ENCODE peak calls at places on chromosomes 16 and 17, in five cellular contexts. N is thyroid gland, R is A549, T is sigmoid colon, C is GM12891. M is an unnamed sample.

GRCh38 chr17:31318298-31319190 is 2.9 kb downstream of the EVI2A start:
- DNase-seq in T (peak; percentile 76), N (peak; percentile 40), R (no peak), C (no peak), M (peak; percentile 69)

GRCh38 chr16:22366889-22367288 is 7.5 kb downstream of the CDR2 start:
- DNase-seq in T (no peak), R (no peak), C (no peak), N (peak; percentile 87), M (no peak)

GRCh38 chr16:84308120-84308519 is 13.4 kb downstream of the WFDC1 start:
- DNase-seq in C (peak; percentile 35), R (peak; percentile 64), N (peak; percentile 49), T (peak; percentile 87), M (peak; percentile 36)

GRCh38 chr16:58121132-58121531 is 8.0 kb downstream of the CFAP20 start:
- DNase-seq in C (no peak), T (no peak), R (no peak), N (no peak), M (no peak)

GRCh38 chr17:49939318-49939717 is 29.7 kb upstream of the DLX4 start:
- DNase-seq in R (no peak), N (no peak), C (no peak), T (no peak), M (no peak)

GRCh38 chr16:27317320-27317719 is 3.5 kb downstream of the IL4R start:
- DNase-seq in N (no peak), T (peak; percentile 68), R (no peak), C (no peak), M (no peak)

GRCh38 chr16:60329110-60329509 is 1595.0 kb upstream of the GOT2 start:
- DNase-seq in R (no peak), N (no peak), C (no peak), T (no peak), M (no peak)

GRCh38 chr16:10828851-10829331 is 10.3 kb upstream of the TVP23A start:
- DNase-seq in R (no peak), T (peak; percentile 96), N (peak; percentile 99), C (no peak), M (peak; percentile 91)

GRCh38 chr17:48002920-48003685 is 32.2 kb downstream of the CDK5RAP3 start:
- DNase-seq in N (no peak), T (no peak), C (no peak), R (no peak), M (no peak)

GRCh38 chr17:55555772-55556171 is 44.5 kb upstream of the SMIM36 start:
- DNase-seq in T (no peak), C (no peak), N (no peak), R (no peak), M (no peak)

GRCh38 chr17:40915721-40916256 is 21.7 kb downstream of the KRT23 start:
- DNase-seq in C (no peak), T (no peak), R (no peak), N (no peak), M (no peak)

GRCh38 chr17:1878419-1879121 is 48.8 kb downstream of the RPA1 start:
- DNase-seq in T (no peak), N (peak; percentile 80), R (no peak), C (no peak), M (no peak)

GRCh38 chr17:28986714-28987367 is 19.0 kb downstream of the SEZ6 start:
- DNase-seq in T (no peak), R (no peak), C (no peak), N (no peak), M (no peak)

GRCh38 chr17:39002991-39003715 is 36.0 kb upstream of the FBXO47 start:
- DNase-seq in C (no peak), N (peak; percentile 77), T (peak; percentile 94), R (no peak), M (no peak)

GRCh38 chr17:2792541-2793169 is 3.6 kb upstream of the RAP1GAP2 start:
- DNase-seq in N (no peak), R (no peak), C (no peak), T (no peak), M (no peak)

GRCh38 chr17:12342609-12343248 is 322.1 kb downstream of the MAP2K4 start:
- DNase-seq in R (peak; percentile 22), T (no peak), N (peak; percentile 44), C (peak; percentile 37), M (peak; percentile 26)

GRCh38 chr16:10618710-10619209 is 38.4 kb upstream of the EMP2 start:
- DNase-seq in T (no peak), N (no peak), C (no peak), R (no peak), M (no peak)

GRCh38 chr16:53073053-53073452 is 18.3 kb downstream of the CHD9 start:
- DNase-seq in C (no peak), N (no peak), R (no peak), T (no peak), M (no peak)

GRCh38 chr16:80954985-80955384 is 51.7 kb downstream of the CMC2 start:
- DNase-seq in R (no peak), C (no peak), T (no peak), N (no peak), M (no peak)

GRCh38 chr17:8004899-8005298 is 2.5 kb downstream of the GUCY2D start:
- DNase-seq in C (no peak), T (peak; percentile 18), N (no peak), R (no peak), M (no peak)

GRCh38 chr17:9402590-9403199 is 172.9 kb downstream of the STX8 start:
- DNase-seq in R (peak; percentile 27), C (no peak), T (no peak), N (no peak), M (no peak)

GRCh38 chr17:27824745-27825144 is 24.4 kb upstream of the NOS2 start:
- DNase-seq in C (no peak), R (no peak), N (no peak), T (no peak), M (no peak)

GRCh38 chr16:56525154-56525720 is 5.4 kb upstream of the BBS2 start:
- DNase-seq in N (no peak), C (no peak), R (no peak), T (no peak), M (no peak)

GRCh38 chr17:8005951-8006730 is 3.7 kb downstream of the GUCY2D start:
- DNase-seq in R (no peak), T (peak; percentile 55), N (no peak), C (peak; percentile 57), M (no peak)

GRCh38 chr16:75764154-75764768 is 38.0 kb upstream of the CPHXL start:
- DNase-seq in T (peak; percentile 66), C (peak; percentile 26), N (peak; percentile 69), R (peak; percentile 58), M (peak; percentile 46)

GRCh38 chr17:33560165-33560564 is 267.1 kb upstream of the ASIC2 start:
- DNase-seq in R (no peak), C (no peak), T (no peak), N (no peak), M (no peak)

GRCh38 chr17:15947331-15947730 is 2.4 kb downstream of the ADORA2B start:
- DNase-seq in R (no peak), T (no peak), C (no peak), N (no peak), M (no peak)

GRCh38 chr17:15946611-15947120 is 1.7 kb downstream of the ADORA2B start:
- DNase-seq in R (no peak), C (no peak), T (peak; percentile 64), N (no peak), M (no peak)

GRCh38 chr17:15944720-15945492 is at the start of gene ADORA2B:
- DNase-seq in T (peak; percentile 78), R (peak; percentile 91), C (peak; percentile 81), N (peak; percentile 55), M (peak; percentile 21)

GRCh38 chr17:15943971-15944719 is 785 bp upstream of the ADORA2B start:
- DNase-seq in N (peak; percentile 7), T (peak; percentile 68), R (no peak), C (no peak), M (no peak)

DNA sequence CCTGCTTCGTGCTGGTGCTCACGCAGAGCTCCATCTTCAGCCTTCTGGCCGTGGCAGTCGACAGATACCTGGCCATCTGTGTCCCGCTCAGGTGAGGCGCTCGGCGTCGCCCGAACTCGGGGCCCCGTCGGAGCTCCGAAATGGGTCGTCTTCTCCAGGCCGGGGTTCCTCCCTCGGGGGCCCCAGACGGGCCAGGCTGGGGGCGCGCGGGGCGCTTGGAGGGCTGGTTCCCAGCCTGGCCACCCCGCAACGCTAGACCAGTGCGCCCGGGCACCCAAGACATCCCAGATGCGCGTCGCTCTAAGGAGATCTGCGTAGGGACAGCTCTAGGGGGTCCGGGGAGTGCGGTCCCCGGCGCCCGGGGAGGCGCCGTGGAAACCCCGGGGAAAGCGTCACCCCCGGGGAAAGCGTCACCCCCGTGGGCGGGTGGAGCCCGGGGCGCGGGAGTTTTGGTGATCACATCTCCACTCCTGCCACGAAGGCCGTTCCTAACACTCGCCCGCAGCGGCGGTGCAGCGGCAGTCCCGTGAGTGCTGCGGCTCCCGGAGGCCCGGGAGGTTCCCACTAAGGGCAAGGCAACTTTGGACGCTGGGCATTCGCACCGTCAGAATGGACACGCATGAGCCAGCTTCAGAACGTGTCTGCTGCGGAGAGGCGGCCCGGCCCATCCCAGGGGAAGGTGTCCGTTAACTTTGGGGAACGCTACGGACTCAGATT is 721 bp downstream of the ADORA2B start:
- DNase-seq in N (no peak), R (peak; percentile 51), C (no peak), T (peak; percentile 71), M (peak; percentile 36)
- TF ChIP-seq POLR2A in N (no peak), R (no peak), C (no peak), T (no peak), M (no peak)

GRCh38 chr16:2687531-2688308 is 5.4 kb downstream of the KCTD5 start:
- DNase-seq in C (no peak), N (no peak), T (peak; percentile 34), R (no peak), M (peak; percentile 19)

GRCh38 chr16:2686912-2687507 is 4.7 kb downstream of the KCTD5 start:
- DNase-seq in R (no peak), T (peak; percentile 73), N (no peak), C (peak; percentile 90), M (no peak)

DNA sequence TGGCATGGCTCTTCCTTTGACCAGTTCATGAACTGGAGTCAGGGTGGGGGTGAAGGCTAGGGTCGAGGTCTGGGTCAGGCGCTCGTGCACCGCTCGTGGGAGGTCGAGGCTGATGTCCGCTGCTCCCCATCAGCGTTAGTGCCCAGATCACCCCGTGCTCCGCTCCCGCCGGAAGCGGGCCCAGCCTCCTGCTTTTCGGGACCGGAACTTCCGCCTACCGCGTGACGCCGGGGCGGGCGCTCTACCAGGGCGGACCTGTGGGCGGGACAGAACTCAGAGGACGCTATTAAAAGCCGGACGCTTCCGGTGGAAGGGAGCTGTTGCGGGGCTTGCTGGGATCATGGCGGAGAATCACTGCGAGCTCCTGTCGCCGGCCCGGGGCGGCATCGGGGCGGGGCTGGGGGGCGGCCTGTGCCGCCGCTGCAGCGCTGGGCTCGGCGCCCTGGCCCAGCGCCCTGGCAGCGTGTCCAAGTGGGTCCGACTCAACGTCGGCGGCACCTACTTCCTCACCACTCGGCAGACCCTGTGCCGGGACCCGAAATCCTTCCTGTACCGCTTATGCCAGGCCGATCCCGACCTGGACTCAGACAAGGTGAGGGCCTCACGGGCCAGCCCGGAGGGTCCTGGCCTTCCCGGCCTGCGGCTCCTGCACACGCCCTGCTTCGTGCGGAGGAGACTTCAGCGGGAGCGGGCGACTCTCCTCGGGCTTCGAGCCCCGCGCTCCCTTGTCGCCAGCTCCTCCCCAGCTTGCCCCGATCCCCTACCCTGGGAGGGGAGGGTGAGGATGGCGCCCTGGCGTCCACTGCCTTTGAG is at the start of gene KCTD5:
- DNase-seq in T (peak; percentile 98), R (peak; percentile 97), C (peak; percentile 94), N (peak; percentile 96), M (peak; percentile 94)
- TF ChIP-seq POLR2A in T (peak; percentile 79), R (peak; percentile 93), C (peak; percentile 95), N (no peak), M (peak; percentile 73)

GRCh38 chr16:801584-802363 is 1.2 kb upstream of the GNG13 start:
- DNase-seq in N (no peak), R (no peak), T (no peak), C (no peak), M (no peak)
- TF ChIP-seq POLR2A in N (no peak), R (no peak), T (no peak), C (no peak), M (no peak)

GRCh38 chr16:588889-589657 is 793 bp upstream of the RAB40C start:
- DNase-seq in T (peak; percentile 98), C (peak; percentile 90), N (peak; percentile 97), R (peak; percentile 81), M (peak; percentile 97)
- TF ChIP-seq POLR2A in T (peak; percentile 68), C (peak; percentile 60), N (no peak), R (peak; percentile 86), M (peak; percentile 69)